ENCODE peak calls at places on chromosomes 3 and 15, in four cellular contexts. One of them, this sample, is unnamed.

GRCh38 chr3:125202197-125202596 is 10.4 kb downstream of the SLC12A8 start:
- DNase-seq in pancreas: no peak
- DNase-seq in AG09319: no peak
- DNase-seq in lower lobe of right lung: no peak
- DNase-seq in this sample: no peak

GRCh38 chr15:83030021-83030420 is 18.6 kb upstream of the C15orf40 start:
- DNase-seq in pancreas: no peak
- DNase-seq in AG09319: no peak
- DNase-seq in lower lobe of right lung: no peak
- DNase-seq in this sample: no peak

GRCh38 chr3:158776531-158776930 is 25.3 kb upstream of the MFSD1 start:
- DNase-seq in pancreas: no peak
- DNase-seq in AG09319: no peak
- DNase-seq in lower lobe of right lung: no peak
- DNase-seq in this sample: no peak

GRCh38 chr3:20074226-20075063 is 34.2 kb downstream of the KAT2B start:
- DNase-seq in pancreas: no peak
- DNase-seq in AG09319: no peak
- DNase-seq in lower lobe of right lung: no peak
- DNase-seq in this sample: no peak

GRCh38 chr3:83435173-83435572 is 1523.6 kb upstream of the CADM2 start:
- DNase-seq in pancreas: no peak
- DNase-seq in AG09319: no peak
- DNase-seq in lower lobe of right lung: no peak
- DNase-seq in this sample: peak

GRCh38 chr3:102069211-102069662 is 219.9 kb downstream of the NFKBIZ start:
- DNase-seq in pancreas: no peak
- DNase-seq in AG09319: no peak
- DNase-seq in lower lobe of right lung: no peak
- DNase-seq in this sample: no peak

GRCh38 chr3:30692498-30693130 is 86.2 kb downstream of the TGFBR2 start:
- DNase-seq in pancreas: no peak
- DNase-seq in AG09319: no peak
- DNase-seq in lower lobe of right lung: no peak
- DNase-seq in this sample: no peak

GRCh38 chr3:127042634-127043033 is 59.7 kb downstream of the PLXNA1 start:
- DNase-seq in pancreas: no peak
- DNase-seq in AG09319: no peak
- DNase-seq in lower lobe of right lung: peak
- DNase-seq in this sample: no peak

GRCh38 chr15:45871121-45871855 is 236.5 kb downstream of the SQOR start:
- DNase-seq in pancreas: no peak
- DNase-seq in AG09319: no peak
- DNase-seq in lower lobe of right lung: no peak
- DNase-seq in this sample: no peak

GRCh38 chr3:105647047-105647446 is 221.8 kb downstream of the CBLB start:
- DNase-seq in pancreas: no peak
- DNase-seq in AG09319: peak
- DNase-seq in lower lobe of right lung: no peak
- DNase-seq in this sample: no peak

GRCh38 chr3:42531470-42531869 is 29.0 kb downstream of the VIPR1 start:
- DNase-seq in pancreas: no peak
- DNase-seq in AG09319: no peak
- DNase-seq in lower lobe of right lung: no peak
- DNase-seq in this sample: no peak

GRCh38 chr3:141373768-141374526 is 5.6 kb downstream of the ZBTB38 start:
- DNase-seq in pancreas: no peak
- DNase-seq in AG09319: no peak
- DNase-seq in lower lobe of right lung: no peak
- DNase-seq in this sample: no peak

GRCh38 chr3:187694801-187695200 is 7.6 kb downstream of the RTP2 start:
- DNase-seq in pancreas: no peak
- DNase-seq in AG09319: no peak
- DNase-seq in lower lobe of right lung: no peak
- DNase-seq in this sample: no peak

GRCh38 chr3:13647314-13648059 is 98.6 kb downstream of the FBLN2 start:
- DNase-seq in pancreas: no peak
- DNase-seq in AG09319: no peak
- DNase-seq in lower lobe of right lung: no peak
- DNase-seq in this sample: no peak

GRCh38 chr15:25775317-25775912 is 87.7 kb downstream of the ATP10A start:
- DNase-seq in pancreas: no peak
- DNase-seq in AG09319: no peak
- DNase-seq in lower lobe of right lung: no peak
- DNase-seq in this sample: no peak

GRCh38 chr3:32238816-32239637 is 547 bp downstream of the CMTM8 start:
- DNase-seq in pancreas: peak
- DNase-seq in AG09319: no peak
- DNase-seq in lower lobe of right lung: peak
- DNase-seq in this sample: peak

GRCh38 chr3:57298041-57298440 is 5.6 kb upstream of the ASB14 start:
- DNase-seq in pancreas: no peak
- DNase-seq in AG09319: no peak
- DNase-seq in lower lobe of right lung: no peak
- DNase-seq in this sample: no peak

GRCh38 chr3:13494463-13495350 is 14.6 kb downstream of the HDAC11 start:
- DNase-seq in pancreas: no peak
- DNase-seq in AG09319: no peak
- DNase-seq in lower lobe of right lung: peak
- DNase-seq in this sample: peak

GRCh38 chr3:76669305-76669704 is 370.6 kb upstream of the ROBO2 start:
- DNase-seq in pancreas: no peak
- DNase-seq in AG09319: no peak
- DNase-seq in lower lobe of right lung: no peak
- DNase-seq in this sample: no peak

GRCh38 chr3:9909221-9910013 is 6.8 kb downstream of the IL17RE start:
- DNase-seq in pancreas: no peak
- DNase-seq in AG09319: no peak
- DNase-seq in lower lobe of right lung: no peak
- DNase-seq in this sample: no peak

DNA sequence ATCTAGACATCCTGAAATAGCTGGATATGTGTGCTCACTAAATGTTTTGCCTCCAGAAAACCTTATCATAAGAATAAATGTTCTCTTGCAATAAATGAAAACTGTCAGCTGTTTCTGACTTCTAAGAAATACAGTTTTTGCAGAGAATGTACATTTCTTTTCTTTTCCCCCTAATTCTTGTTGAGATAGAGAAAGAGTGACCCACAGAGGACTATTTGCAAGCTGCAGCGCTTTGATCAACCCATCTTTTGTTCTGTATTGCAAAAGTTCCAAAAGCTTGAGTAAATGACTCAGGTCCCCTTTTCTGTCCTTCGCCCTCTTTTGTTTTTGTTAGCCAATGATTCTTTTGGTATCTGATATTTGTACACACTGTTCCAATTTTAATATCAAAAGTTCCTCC is 141.9 kb downstream of the BBX start:
- DNase-seq in pancreas: no peak
- DNase-seq in AG09319: no peak
- DNase-seq in lower lobe of right lung: no peak
- DNase-seq in this sample: no peak
- TF ChIP-seq CTCF in pancreas: no peak
- TF ChIP-seq CTCF in AG09319: no peak
- TF ChIP-seq CTCF in lower lobe of right lung: no peak
- TF ChIP-seq CTCF in this sample: no peak

GRCh38 chr15:39921274-39921638 is 1.2 kb upstream of the GPR176 start:
- DNase-seq in pancreas: no peak
- DNase-seq in AG09319: no peak
- DNase-seq in lower lobe of right lung: no peak
- DNase-seq in this sample: no peak

GRCh38 chr15:39926526-39926925 is 6.5 kb upstream of the GPR176 start:
- DNase-seq in pancreas: no peak
- DNase-seq in AG09319: no peak
- DNase-seq in lower lobe of right lung: no peak
- DNase-seq in this sample: no peak

GRCh38 chr15:39922450-39923092 is 2.5 kb upstream of the GPR176 start:
- DNase-seq in pancreas: no peak
- DNase-seq in AG09319: no peak
- DNase-seq in lower lobe of right lung: no peak
- DNase-seq in this sample: no peak

GRCh38 chr15:39924437-39924836 is 4.4 kb upstream of the GPR176 start:
- DNase-seq in pancreas: no peak
- DNase-seq in AG09319: no peak
- DNase-seq in lower lobe of right lung: no peak
- DNase-seq in this sample: no peak

DNA sequence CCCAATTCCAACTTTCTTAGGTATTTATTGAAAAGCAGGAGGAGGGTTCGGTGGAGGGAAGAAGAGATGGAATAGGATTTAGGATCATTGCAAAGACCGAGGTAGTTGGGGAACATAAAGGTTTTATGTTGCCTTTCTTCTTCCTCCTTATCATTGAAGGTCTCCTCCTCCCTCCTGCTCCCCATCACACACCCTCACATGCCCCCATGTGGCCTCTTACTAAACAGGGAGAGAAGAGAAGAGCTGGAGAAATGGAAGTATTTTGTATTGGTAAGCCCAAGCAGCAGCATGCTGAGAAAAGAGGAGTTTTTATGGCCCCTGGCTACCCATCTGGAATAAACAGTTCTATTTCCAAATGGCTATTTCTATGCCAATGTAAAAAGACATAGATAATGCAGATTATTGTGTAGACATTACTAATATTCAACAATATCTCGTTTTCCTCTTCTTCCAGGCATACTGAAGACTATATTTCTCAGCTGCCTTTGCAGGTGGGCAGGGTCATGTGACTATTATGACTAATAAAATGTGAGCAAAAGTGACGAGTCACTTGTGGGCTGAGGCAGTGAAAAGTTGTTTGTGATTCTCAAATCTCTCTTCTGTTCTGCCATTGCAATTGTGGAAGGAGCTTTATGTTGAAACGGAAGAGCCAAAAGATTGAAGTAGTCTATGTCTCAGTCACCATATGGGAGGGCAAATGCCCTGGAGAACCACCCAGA is 5.2 kb upstream of the GPR176 start:
- DNase-seq in pancreas: no peak
- DNase-seq in AG09319: no peak
- DNase-seq in lower lobe of right lung: no peak
- DNase-seq in this sample: no peak
- TF ChIP-seq CTCF in pancreas: no peak
- TF ChIP-seq CTCF in AG09319: no peak
- TF ChIP-seq CTCF in lower lobe of right lung: no peak
- TF ChIP-seq CTCF in this sample: no peak

GRCh38 chr15:79849789-79850188 is 47.0 kb downstream of the MTHFS start:
- DNase-seq in pancreas: no peak
- DNase-seq in AG09319: no peak
- DNase-seq in lower lobe of right lung: no peak
- DNase-seq in this sample: peak
- TF ChIP-seq CTCF in pancreas: no peak
- TF ChIP-seq CTCF in AG09319: peak
- TF ChIP-seq CTCF in lower lobe of right lung: peak
- TF ChIP-seq CTCF in this sample: peak

GRCh38 chr3:120420855-120421570 is 29.8 kb downstream of the FSTL1 start:
- DNase-seq in pancreas: no peak
- DNase-seq in AG09319: no peak
- DNase-seq in lower lobe of right lung: no peak
- DNase-seq in this sample: no peak
- TF ChIP-seq CTCF in pancreas: no peak
- TF ChIP-seq CTCF in AG09319: peak
- TF ChIP-seq CTCF in lower lobe of right lung: no peak
- TF ChIP-seq CTCF in this sample: no peak

DNA sequence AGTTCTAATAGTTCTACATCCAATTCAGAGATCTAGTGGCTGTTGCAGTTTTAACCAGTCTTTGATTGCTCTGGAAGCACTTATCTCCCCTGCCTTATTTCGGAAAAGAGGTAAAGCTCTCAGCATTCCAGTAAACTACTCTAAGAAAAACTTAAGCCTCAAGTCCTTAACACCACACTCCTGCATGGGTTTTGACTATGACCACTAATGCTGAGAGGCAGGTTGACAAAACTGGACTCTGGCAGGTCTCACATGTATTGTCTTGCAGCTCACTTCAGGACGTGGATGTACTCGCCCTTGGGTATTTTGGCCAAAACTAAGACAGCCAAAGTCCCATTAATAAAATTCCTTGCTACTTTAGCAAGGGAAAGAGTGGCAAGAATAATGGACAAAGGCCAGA is 405.9 kb upstream of the GRM7 start:
- DNase-seq in pancreas: no peak
- DNase-seq in AG09319: no peak
- DNase-seq in lower lobe of right lung: no peak
- DNase-seq in this sample: no peak
- TF ChIP-seq CTCF in pancreas: no peak
- TF ChIP-seq CTCF in AG09319: no peak
- TF ChIP-seq CTCF in lower lobe of right lung: no peak
- TF ChIP-seq CTCF in this sample: no peak

GRCh38 chr15:66768984-66769383 is 66.9 kb downstream of the SMAD6 start:
- DNase-seq in pancreas: no peak
- DNase-seq in AG09319: no peak
- DNase-seq in lower lobe of right lung: peak
- DNase-seq in this sample: no peak
- TF ChIP-seq CTCF in pancreas: no peak
- TF ChIP-seq CTCF in AG09319: no peak
- TF ChIP-seq CTCF in lower lobe of right lung: no peak
- TF ChIP-seq CTCF in this sample: no peak

GRCh38 chr3:193665370-193665989 is 72.5 kb downstream of the OPA1 start:
- DNase-seq in pancreas: no peak
- DNase-seq in AG09319: peak
- DNase-seq in lower lobe of right lung: no peak
- DNase-seq in this sample: no peak
- TF ChIP-seq CTCF in pancreas: no peak
- TF ChIP-seq CTCF in AG09319: peak
- TF ChIP-seq CTCF in lower lobe of right lung: peak
- TF ChIP-seq CTCF in this sample: peak

DNA sequence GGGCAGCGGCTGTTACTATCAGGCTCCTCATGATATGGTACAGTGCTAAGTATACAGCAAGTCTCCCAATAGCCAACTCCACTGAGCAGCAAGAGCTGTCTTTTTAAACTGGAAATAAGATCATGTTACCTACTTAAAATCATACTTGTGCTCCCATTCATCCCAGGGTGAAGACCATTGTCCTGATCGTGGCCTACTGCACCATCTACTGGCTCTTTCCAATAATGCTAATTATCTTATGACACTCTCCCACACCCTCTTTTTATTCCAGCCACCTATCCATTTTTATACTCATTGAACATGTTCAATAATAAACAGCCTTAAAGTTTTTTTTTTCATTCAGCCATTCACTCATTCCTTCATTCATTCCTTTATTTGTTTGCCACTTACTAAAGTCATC is 117.7 kb downstream of the GBE1 start:
- DNase-seq in pancreas: no peak
- DNase-seq in AG09319: no peak
- DNase-seq in lower lobe of right lung: no peak
- DNase-seq in this sample: peak
- TF ChIP-seq CTCF in pancreas: no peak
- TF ChIP-seq CTCF in AG09319: peak
- TF ChIP-seq CTCF in lower lobe of right lung: peak
- TF ChIP-seq CTCF in this sample: no peak

GRCh38 chr3:38528457-38528856 is 32.3 kb downstream of the EXOG start:
- DNase-seq in pancreas: no peak
- DNase-seq in AG09319: no peak
- DNase-seq in lower lobe of right lung: no peak
- DNase-seq in this sample: no peak
- TF ChIP-seq CTCF in pancreas: no peak
- TF ChIP-seq CTCF in AG09319: no peak
- TF ChIP-seq CTCF in lower lobe of right lung: no peak
- TF ChIP-seq CTCF in this sample: no peak

This sample was measured in endothelial cell.